ENCODE peak calls at places on chromosomes 3 and 15, in six cellular contexts. F, B, V, D, W and Q are unnamed samples.
A peak's percentile ranks its signal among the peaks of the same experiment; 100 is the strongest.

GRCh38 chr3:178551916-178552321 is 15.7 kb downstream of the KCNMB2 start:
- DNase-seq in F (no peak), D (no peak), W (no peak), V (no peak), B (no peak), Q (no peak)

GRCh38 chr3:159978353-159978752 is 10.3 kb upstream of the IL12A start:
- DNase-seq in B (no peak), V (no peak), F (no peak), D (no peak), W (no peak), Q (no peak)

GRCh38 chr3:59542276-59542675 is 492.5 kb upstream of the CFAP20DC start:
- DNase-seq in F (no peak), V (no peak), W (no peak), B (no peak), D (no peak), Q (no peak)

GRCh38 chr3:195892355-195893120 is 15.8 kb downstream of the TNK2 start:
- DNase-seq in F (no peak), D (peak; percentile 84), V (no peak), W (no peak), B (no peak), Q (peak; percentile 83)

GRCh38 chr15:63093486-63094205 is 28.0 kb upstream of the LACTB start:
- DNase-seq in B (peak; percentile 52), V (peak; percentile 95), W (peak; percentile 82), F (peak; percentile 57), D (no peak), Q (peak; percentile 77)

GRCh38 chr3:123296836-123297626 is 95.3 kb downstream of the SEC22A start:
- DNase-seq in B (no peak), V (no peak), F (no peak), D (no peak), W (no peak), Q (no peak)

GRCh38 chr3:125154800-125155269 is 57.7 kb downstream of the SLC12A8 start:
- DNase-seq in B (no peak), F (no peak), W (peak; percentile 44), V (no peak), D (no peak), Q (no peak)

GRCh38 chr15:52786436-52787122 is 3.6 kb downstream of the ONECUT1 start:
- DNase-seq in W (no peak), V (no peak), F (no peak), B (no peak), D (no peak), Q (no peak)

GRCh38 chr15:31295660-31296059 is 31.0 kb upstream of the KLF13 start:
- DNase-seq in W (no peak), D (no peak), V (peak; percentile 42), B (no peak), F (no peak), Q (no peak)

GRCh38 chr3:72820405-72820804 is 27.8 kb downstream of the SHQ1 start:
- DNase-seq in V (no peak), F (no peak), W (no peak), B (no peak), D (no peak), Q (no peak)

GRCh38 chr3:172201136-172201989 is 162.0 kb downstream of the FNDC3B start:
- DNase-seq in B (peak; percentile 86), W (no peak), V (no peak), D (no peak), F (no peak), Q (peak; percentile 49)

GRCh38 chr3:100370751-100371150 is 30.1 kb downstream of the TOMM70 start:
- DNase-seq in F (no peak), V (no peak), D (no peak), B (no peak), W (no peak), Q (no peak)

GRCh38 chr15:40072216-40072990 is 33.4 kb upstream of the SRP14 start:
- DNase-seq in F (no peak), D (no peak), V (no peak), B (no peak), W (no peak), Q (no peak)

GRCh38 chr3:172313671-172314070 is 134.6 kb downstream of the GHSR start:
- DNase-seq in V (no peak), B (no peak), W (no peak), F (no peak), D (no peak), Q (no peak)

GRCh38 chr3:52295809-52296208 is 8.2 kb downstream of the GLYCTK start:
- DNase-seq in V (no peak), W (no peak), F (no peak), D (no peak), B (no peak), Q (no peak)

GRCh38 chr15:51736646-51737537 is 563 bp downstream of the LYSMD2 start:
- DNase-seq in V (peak; percentile 91), D (no peak), F (peak; percentile 68), W (peak; percentile 76), B (no peak), Q (peak; percentile 86)

GRCh38 chr3:176906046-176906905 is 291.0 kb downstream of the TBL1XR1 start:
- DNase-seq in V (no peak), D (no peak), F (no peak), B (peak; percentile 73), W (no peak), Q (no peak)

GRCh38 chr15:75235051-75235673 is 23.0 kb upstream of the GOLGA6C start:
- DNase-seq in W (no peak), D (no peak), V (no peak), F (no peak), B (no peak), Q (no peak)

GRCh38 chr3:1446531-1446930 is 353.7 kb downstream of the CNTN6 start:
- DNase-seq in W (no peak), B (no peak), F (no peak), V (no peak), D (no peak), Q (no peak)

GRCh38 chr15:60480888-60481287 is 1.9 kb upstream of the ICE2 start:
- DNase-seq in F (no peak), V (no peak), B (no peak), W (no peak), D (no peak), Q (no peak)

GRCh38 chr15:23954931-23955330 is 267.8 kb upstream of the NDN start:
- DNase-seq in F (no peak), D (no peak), W (no peak), B (no peak), V (no peak), Q (no peak)

GRCh38 chr15:33309602-33310276 is 1.0 kb upstream of the RYR3 start:
- DNase-seq in B (no peak), W (no peak), D (no peak), F (no peak), V (peak; percentile 75), Q (no peak)

GRCh38 chr3:177906573-177907229 is 629.5 kb upstream of the KCNMB2 start:
- DNase-seq in B (no peak), V (no peak), W (no peak), D (no peak), F (no peak), Q (no peak)

GRCh38 chr15:98868564-98868963 is 139.0 kb downstream of the PGPEP1L start:
- DNase-seq in V (no peak), B (no peak), F (no peak), D (no peak), W (no peak), Q (no peak)

GRCh38 chr15:98863983-98864382 is 143.6 kb downstream of the PGPEP1L start:
- DNase-seq in B (no peak), W (no peak), F (no peak), D (no peak), V (no peak), Q (no peak)

GRCh38 chr15:98866503-98866902 is 141.1 kb downstream of the PGPEP1L start:
- DNase-seq in V (no peak), B (no peak), F (no peak), W (no peak), D (no peak), Q (no peak)

GRCh38 chr15:98861188-98861587 is 146.4 kb downstream of the PGPEP1L start:
- DNase-seq in F (no peak), W (no peak), V (no peak), B (no peak), D (no peak), Q (no peak)

GRCh38 chr15:98865397-98866339 is 141.9 kb downstream of the PGPEP1L start:
- DNase-seq in B (no peak), V (no peak), D (no peak), W (peak; percentile 76), F (peak; percentile 68), Q (peak; percentile 41)
- H3K27ac ChIP-seq in B (peak overlapping the region; percentile 89), V (peak overlapping the region; percentile 79), D (peak overlapping the region; percentile 62), W (peak overlapping the region; percentile 70), F (peak overlapping the region; percentile 58), Q (peak overlapping the region; percentile 30)

GRCh38 chr15:92889390-92890113 is 10.6 kb upstream of the CHD2 start:
- DNase-seq in F (no peak), B (no peak), D (no peak), W (no peak), V (no peak), Q (no peak)
- H3K27ac ChIP-seq in F (no peak overlapping the region), B (no peak overlapping the region), D (no peak overlapping the region), W (no peak overlapping the region), V (peak overlapping the region; percentile 52), Q (no peak overlapping the region)

DNA sequence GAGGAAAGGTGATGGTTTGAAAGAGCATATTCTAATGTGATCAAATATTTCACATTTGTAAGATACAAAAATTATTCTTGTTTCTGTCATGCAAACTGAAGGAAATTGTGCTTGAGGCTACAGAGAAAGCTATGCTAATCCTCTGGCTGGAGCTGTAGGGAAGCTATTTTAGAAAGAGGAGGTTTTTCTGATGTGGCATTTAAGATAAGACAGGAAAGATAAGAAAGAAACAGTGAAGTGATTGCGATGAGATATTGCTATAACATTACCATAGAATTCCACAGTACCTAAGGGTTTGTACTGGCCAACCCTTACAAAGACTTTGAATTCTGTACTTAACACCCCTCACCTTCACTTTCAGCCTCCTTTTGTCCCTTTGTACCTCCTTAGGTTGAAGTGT is 205.2 kb upstream of the LMCD1 start:
- DNase-seq in F (no peak), V (no peak), W (no peak), D (no peak), B (no peak), Q (no peak)
- H3K27ac ChIP-seq in F (no peak overlapping the region), V (no peak overlapping the region), W (no peak overlapping the region), D (no peak overlapping the region), B (no peak overlapping the region), Q (no peak overlapping the region)

GRCh38 chr3:71441925-71442620 is 141.5 kb downstream of the FOXP1 start:
- DNase-seq in F (no peak), V (no peak), W (no peak), D (no peak), B (no peak), Q (no peak)

GRCh38 chr3:71443332-71443731 is 140.2 kb downstream of the FOXP1 start:
- DNase-seq in D (no peak), F (no peak), W (no peak), B (no peak), V (no peak), Q (no peak)

GRCh38 chr3:71444028-71444860 is 139.3 kb downstream of the FOXP1 start:
- DNase-seq in D (no peak), F (peak; percentile 95), W (peak; percentile 83), B (peak; percentile 59), V (no peak), Q (no peak)

GRCh38 chr3:71441217-71441924 is 142.2 kb downstream of the FOXP1 start:
- DNase-seq in W (peak; percentile 66), F (peak; percentile 67), B (no peak), V (no peak), D (no peak), Q (peak; percentile 31)

DNA sequence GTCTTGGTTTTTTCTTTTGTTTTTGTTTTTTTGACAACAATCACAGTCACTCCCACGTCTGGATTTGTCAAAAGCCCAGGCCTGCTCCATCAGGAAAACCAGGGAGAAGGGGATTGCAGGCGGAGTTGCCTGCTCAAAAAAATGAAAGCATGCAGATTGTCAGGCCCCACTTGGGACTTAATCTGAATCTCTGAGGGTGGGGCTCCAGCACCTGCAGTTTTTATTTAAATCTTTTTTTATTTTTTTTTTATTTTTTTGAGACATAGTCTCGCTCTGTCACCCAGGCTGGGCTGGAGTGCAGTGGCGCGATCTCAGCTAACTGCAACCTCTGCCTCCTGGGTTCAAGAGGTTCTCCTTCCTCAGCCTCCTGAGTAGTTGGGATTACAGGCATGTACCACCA is 140.9 kb downstream of the FOXP1 start:
- DNase-seq in F (no peak), V (no peak), W (no peak), D (no peak), B (no peak), Q (no peak)
- H3K27ac ChIP-seq in F (no peak overlapping the region), V (peak overlapping the region; percentile 66), W (peak overlapping the region; percentile 78), D (no peak overlapping the region), B (no peak overlapping the region), Q (no peak overlapping the region)